ENCODE peak calls at places on chromosomes 1 and 21, in ten cellular contexts. One of them, this sample, is unnamed.

GRCh38 chr21:31730687-31731111 is 1.2 kb downstream of the SCAF4 start:
- DNase-seq in stimulated activated CD8-positive, alpha-beta memory T cell treated with anti-CD3 and anti-CD28 coated beads, Interleukin-12 subunit alpha, Interleukin-12 subunit beta, amount 100 ng/mL, for 1 hour: no peak
- DNase-seq in iris pigment epithelial cell: no peak
- DNase-seq in T-cell: no peak
- DNase-seq in central memory CD8-positive, alpha-beta T cell: no peak
- DNase-seq in islet precursor cell: peak; percentile 60
- DNase-seq in NCI-H2081: no peak
- DNase-seq in esophagus muscularis mucosa: no peak
- DNase-seq in AG10803: no peak
- DNase-seq in foreskin fibroblast: no peak
- DNase-seq in this sample: peak; percentile 41

GRCh38 chr1:178102218-178102617 is 8.3 kb downstream of the RASAL2 start:
- DNase-seq in stimulated activated CD8-positive, alpha-beta memory T cell treated with anti-CD3 and anti-CD28 coated beads, Interleukin-12 subunit alpha, Interleukin-12 subunit beta, amount 100 ng/mL, for 1 hour: no peak
- DNase-seq in T-cell: no peak
- DNase-seq in esophagus muscularis mucosa: no peak
- DNase-seq in AG10803: no peak
- DNase-seq in islet precursor cell: no peak
- DNase-seq in iris pigment epithelial cell: no peak
- DNase-seq in central memory CD8-positive, alpha-beta T cell: no peak
- DNase-seq in NCI-H2081: no peak
- DNase-seq in foreskin fibroblast: no peak
- DNase-seq in this sample: no peak

GRCh38 chr1:223628233-223628632 is 37.3 kb downstream of the CAPN8 start:
- DNase-seq in NCI-H2081: no peak
- DNase-seq in AG10803: peak; percentile 36
- DNase-seq in central memory CD8-positive, alpha-beta T cell: no peak
- DNase-seq in islet precursor cell: peak; percentile 75
- DNase-seq in stimulated activated CD8-positive, alpha-beta memory T cell treated with anti-CD3 and anti-CD28 coated beads, Interleukin-12 subunit alpha, Interleukin-12 subunit beta, amount 100 ng/mL, for 1 hour: peak; percentile 27
- DNase-seq in iris pigment epithelial cell: peak; percentile 10
- DNase-seq in T-cell: no peak
- DNase-seq in foreskin fibroblast: no peak
- DNase-seq in esophagus muscularis mucosa: no peak
- DNase-seq in this sample: peak; percentile 72

GRCh38 chr1:21490774-21491482 is 18.3 kb upstream of the ALPL start:
- DNase-seq in central memory CD8-positive, alpha-beta T cell: no peak
- DNase-seq in T-cell: no peak
- DNase-seq in AG10803: peak; percentile 82
- DNase-seq in esophagus muscularis mucosa: no peak
- DNase-seq in NCI-H2081: no peak
- DNase-seq in stimulated activated CD8-positive, alpha-beta memory T cell treated with anti-CD3 and anti-CD28 coated beads, Interleukin-12 subunit alpha, Interleukin-12 subunit beta, amount 100 ng/mL, for 1 hour: no peak
- DNase-seq in foreskin fibroblast: peak; percentile 79
- DNase-seq in islet precursor cell: peak; percentile 91
- DNase-seq in iris pigment epithelial cell: peak; percentile 74
- DNase-seq in this sample: no peak

GRCh38 chr1:6269997-6270401 is 9.1 kb upstream of the GPR153 start:
- DNase-seq in central memory CD8-positive, alpha-beta T cell: no peak
- DNase-seq in islet precursor cell: no peak
- DNase-seq in stimulated activated CD8-positive, alpha-beta memory T cell treated with anti-CD3 and anti-CD28 coated beads, Interleukin-12 subunit alpha, Interleukin-12 subunit beta, amount 100 ng/mL, for 1 hour: no peak
- DNase-seq in esophagus muscularis mucosa: no peak
- DNase-seq in foreskin fibroblast: no peak
- DNase-seq in AG10803: no peak
- DNase-seq in T-cell: no peak
- DNase-seq in NCI-H2081: peak; percentile 46
- DNase-seq in iris pigment epithelial cell: no peak
- DNase-seq in this sample: peak; percentile 80

GRCh38 chr1:2968471-2968881 is 52.8 kb upstream of the ACTRT2 start:
- DNase-seq in central memory CD8-positive, alpha-beta T cell: no peak
- DNase-seq in foreskin fibroblast: no peak
- DNase-seq in stimulated activated CD8-positive, alpha-beta memory T cell treated with anti-CD3 and anti-CD28 coated beads, Interleukin-12 subunit alpha, Interleukin-12 subunit beta, amount 100 ng/mL, for 1 hour: no peak
- DNase-seq in islet precursor cell: no peak
- DNase-seq in AG10803: no peak
- DNase-seq in iris pigment epithelial cell: no peak
- DNase-seq in NCI-H2081: no peak
- DNase-seq in esophagus muscularis mucosa: no peak
- DNase-seq in T-cell: no peak
- DNase-seq in this sample: no peak

GRCh38 chr1:229596961-229597699 is 28.8 kb downstream of the TAF5L start:
- DNase-seq in iris pigment epithelial cell: peak; percentile 76
- DNase-seq in T-cell: no peak
- DNase-seq in central memory CD8-positive, alpha-beta T cell: no peak
- DNase-seq in AG10803: peak; percentile 84
- DNase-seq in NCI-H2081: no peak
- DNase-seq in foreskin fibroblast: no peak
- DNase-seq in esophagus muscularis mucosa: no peak
- DNase-seq in islet precursor cell: no peak
- DNase-seq in stimulated activated CD8-positive, alpha-beta memory T cell treated with anti-CD3 and anti-CD28 coated beads, Interleukin-12 subunit alpha, Interleukin-12 subunit beta, amount 100 ng/mL, for 1 hour: no peak
- DNase-seq in this sample: no peak

GRCh38 chr21:31524140-31524539 is 135.4 kb upstream of the SOD1 start:
- DNase-seq in T-cell: no peak
- DNase-seq in NCI-H2081: no peak
- DNase-seq in islet precursor cell: peak; percentile 69
- DNase-seq in foreskin fibroblast: no peak
- DNase-seq in central memory CD8-positive, alpha-beta T cell: no peak
- DNase-seq in esophagus muscularis mucosa: no peak
- DNase-seq in AG10803: no peak
- DNase-seq in iris pigment epithelial cell: no peak
- DNase-seq in stimulated activated CD8-positive, alpha-beta memory T cell treated with anti-CD3 and anti-CD28 coated beads, Interleukin-12 subunit alpha, Interleukin-12 subunit beta, amount 100 ng/mL, for 1 hour: no peak
- DNase-seq in this sample: no peak

GRCh38 chr1:153778051-153778823 is 3.0 kb downstream of the SLC27A3 start:
- DNase-seq in T-cell: no peak
- DNase-seq in iris pigment epithelial cell: no peak
- DNase-seq in stimulated activated CD8-positive, alpha-beta memory T cell treated with anti-CD3 and anti-CD28 coated beads, Interleukin-12 subunit alpha, Interleukin-12 subunit beta, amount 100 ng/mL, for 1 hour: no peak
- DNase-seq in AG10803: no peak
- DNase-seq in central memory CD8-positive, alpha-beta T cell: no peak
- DNase-seq in foreskin fibroblast: no peak
- DNase-seq in NCI-H2081: no peak
- DNase-seq in esophagus muscularis mucosa: no peak
- DNase-seq in islet precursor cell: no peak
- DNase-seq in this sample: no peak

GRCh38 chr1:109640285-109640865 is 15.5 kb upstream of the GSTM4 start:
- DNase-seq in AG10803: peak; percentile 54
- DNase-seq in NCI-H2081: peak; percentile 16
- DNase-seq in esophagus muscularis mucosa: peak; percentile 97
- DNase-seq in islet precursor cell: peak; percentile 91
- DNase-seq in foreskin fibroblast: no peak
- DNase-seq in central memory CD8-positive, alpha-beta T cell: peak; percentile 93
- DNase-seq in T-cell: peak; percentile 71
- DNase-seq in iris pigment epithelial cell: peak; percentile 49
- DNase-seq in stimulated activated CD8-positive, alpha-beta memory T cell treated with anti-CD3 and anti-CD28 coated beads, Interleukin-12 subunit alpha, Interleukin-12 subunit beta, amount 100 ng/mL, for 1 hour: peak; percentile 84
- DNase-seq in this sample: peak; percentile 53

GRCh38 chr1:151513626-151514101 is 2.5 kb downstream of the CGN start:
- DNase-seq in T-cell: no peak
- DNase-seq in iris pigment epithelial cell: no peak
- DNase-seq in NCI-H2081: no peak
- DNase-seq in central memory CD8-positive, alpha-beta T cell: no peak
- DNase-seq in islet precursor cell: peak; percentile 96
- DNase-seq in AG10803: no peak
- DNase-seq in esophagus muscularis mucosa: no peak
- DNase-seq in stimulated activated CD8-positive, alpha-beta memory T cell treated with anti-CD3 and anti-CD28 coated beads, Interleukin-12 subunit alpha, Interleukin-12 subunit beta, amount 100 ng/mL, for 1 hour: no peak
- DNase-seq in foreskin fibroblast: no peak
- DNase-seq in this sample: no peak

GRCh38 chr1:41144285-41144684 is 97.8 kb downstream of the SCMH1 start:
- DNase-seq in iris pigment epithelial cell: no peak
- DNase-seq in central memory CD8-positive, alpha-beta T cell: no peak
- DNase-seq in foreskin fibroblast: no peak
- DNase-seq in T-cell: no peak
- DNase-seq in islet precursor cell: no peak
- DNase-seq in stimulated activated CD8-positive, alpha-beta memory T cell treated with anti-CD3 and anti-CD28 coated beads, Interleukin-12 subunit alpha, Interleukin-12 subunit beta, amount 100 ng/mL, for 1 hour: no peak
- DNase-seq in AG10803: no peak
- DNase-seq in NCI-H2081: no peak
- DNase-seq in esophagus muscularis mucosa: no peak
- DNase-seq in this sample: no peak

GRCh38 chr21:17343055-17343454 is 169.8 kb upstream of the CXADR start:
- DNase-seq in islet precursor cell: no peak
- DNase-seq in central memory CD8-positive, alpha-beta T cell: no peak
- DNase-seq in foreskin fibroblast: peak; percentile 1
- DNase-seq in T-cell: no peak
- DNase-seq in esophagus muscularis mucosa: no peak
- DNase-seq in AG10803: no peak
- DNase-seq in iris pigment epithelial cell: peak; percentile 20
- DNase-seq in stimulated activated CD8-positive, alpha-beta memory T cell treated with anti-CD3 and anti-CD28 coated beads, Interleukin-12 subunit alpha, Interleukin-12 subunit beta, amount 100 ng/mL, for 1 hour: no peak
- DNase-seq in NCI-H2081: no peak
- DNase-seq in this sample: no peak

GRCh38 chr1:215076312-215076711 is 6.2 kb upstream of the KCNK2 start:
- DNase-seq in central memory CD8-positive, alpha-beta T cell: no peak
- DNase-seq in islet precursor cell: peak; percentile 73
- DNase-seq in esophagus muscularis mucosa: no peak
- DNase-seq in stimulated activated CD8-positive, alpha-beta memory T cell treated with anti-CD3 and anti-CD28 coated beads, Interleukin-12 subunit alpha, Interleukin-12 subunit beta, amount 100 ng/mL, for 1 hour: no peak
- DNase-seq in foreskin fibroblast: peak; percentile 37
- DNase-seq in NCI-H2081: peak; percentile 5
- DNase-seq in iris pigment epithelial cell: peak; percentile 83
- DNase-seq in AG10803: peak; percentile 41
- DNase-seq in T-cell: no peak
- DNase-seq in this sample: peak; percentile 13

GRCh38 chr21:42745511-42746239 is 92.3 kb downstream of the PDE9A start:
- DNase-seq in iris pigment epithelial cell: no peak
- DNase-seq in islet precursor cell: no peak
- DNase-seq in T-cell: no peak
- DNase-seq in NCI-H2081: no peak
- DNase-seq in foreskin fibroblast: no peak
- DNase-seq in stimulated activated CD8-positive, alpha-beta memory T cell treated with anti-CD3 and anti-CD28 coated beads, Interleukin-12 subunit alpha, Interleukin-12 subunit beta, amount 100 ng/mL, for 1 hour: no peak
- DNase-seq in central memory CD8-positive, alpha-beta T cell: no peak
- DNase-seq in esophagus muscularis mucosa: no peak
- DNase-seq in AG10803: no peak
- DNase-seq in this sample: no peak

GRCh38 chr1:218967836-218968235 is 205.8 kb upstream of the LYPLAL1 start:
- DNase-seq in central memory CD8-positive, alpha-beta T cell: no peak
- DNase-seq in iris pigment epithelial cell: peak; percentile 84
- DNase-seq in foreskin fibroblast: no peak
- DNase-seq in T-cell: no peak
- DNase-seq in AG10803: peak; percentile 12
- DNase-seq in islet precursor cell: no peak
- DNase-seq in esophagus muscularis mucosa: no peak
- DNase-seq in stimulated activated CD8-positive, alpha-beta memory T cell treated with anti-CD3 and anti-CD28 coated beads, Interleukin-12 subunit alpha, Interleukin-12 subunit beta, amount 100 ng/mL, for 1 hour: no peak
- DNase-seq in NCI-H2081: no peak
- DNase-seq in this sample: no peak

GRCh38 chr1:40477680-40478057 is 579 bp downstream of the ZFP69 start:
- DNase-seq in esophagus muscularis mucosa: no peak
- DNase-seq in central memory CD8-positive, alpha-beta T cell: no peak
- DNase-seq in islet precursor cell: peak; percentile 50
- DNase-seq in foreskin fibroblast: peak; percentile 10
- DNase-seq in stimulated activated CD8-positive, alpha-beta memory T cell treated with anti-CD3 and anti-CD28 coated beads, Interleukin-12 subunit alpha, Interleukin-12 subunit beta, amount 100 ng/mL, for 1 hour: no peak
- DNase-seq in iris pigment epithelial cell: peak; percentile 39
- DNase-seq in T-cell: no peak
- DNase-seq in NCI-H2081: no peak
- DNase-seq in AG10803: no peak
- DNase-seq in this sample: peak; percentile 23

GRCh38 chr21:34372321-34372720 is 3.0 kb upstream of the SMIM11 start:
- DNase-seq in esophagus muscularis mucosa: no peak
- DNase-seq in stimulated activated CD8-positive, alpha-beta memory T cell treated with anti-CD3 and anti-CD28 coated beads, Interleukin-12 subunit alpha, Interleukin-12 subunit beta, amount 100 ng/mL, for 1 hour: no peak
- DNase-seq in iris pigment epithelial cell: no peak
- DNase-seq in foreskin fibroblast: no peak
- DNase-seq in central memory CD8-positive, alpha-beta T cell: no peak
- DNase-seq in AG10803: no peak
- DNase-seq in NCI-H2081: no peak
- DNase-seq in islet precursor cell: peak; percentile 28
- DNase-seq in T-cell: no peak
- DNase-seq in this sample: no peak

GRCh38 chr1:22995774-22996173 is 19.9 kb downstream of the TEX46 start:
- DNase-seq in foreskin fibroblast: no peak
- DNase-seq in T-cell: no peak
- DNase-seq in central memory CD8-positive, alpha-beta T cell: no peak
- DNase-seq in islet precursor cell: no peak
- DNase-seq in stimulated activated CD8-positive, alpha-beta memory T cell treated with anti-CD3 and anti-CD28 coated beads, Interleukin-12 subunit alpha, Interleukin-12 subunit beta, amount 100 ng/mL, for 1 hour: no peak
- DNase-seq in NCI-H2081: no peak
- DNase-seq in AG10803: no peak
- DNase-seq in esophagus muscularis mucosa: no peak
- DNase-seq in iris pigment epithelial cell: no peak
- DNase-seq in this sample: no peak

GRCh38 chr1:1426961-1427934 is 6.2 kb upstream of the ANKRD65 start:
- DNase-seq in iris pigment epithelial cell: no peak
- DNase-seq in islet precursor cell: peak; percentile 84
- DNase-seq in central memory CD8-positive, alpha-beta T cell: no peak
- DNase-seq in foreskin fibroblast: no peak
- DNase-seq in stimulated activated CD8-positive, alpha-beta memory T cell treated with anti-CD3 and anti-CD28 coated beads, Interleukin-12 subunit alpha, Interleukin-12 subunit beta, amount 100 ng/mL, for 1 hour: no peak
- DNase-seq in AG10803: no peak
- DNase-seq in T-cell: no peak
- DNase-seq in NCI-H2081: no peak
- DNase-seq in esophagus muscularis mucosa: no peak
- DNase-seq in this sample: no peak

GRCh38 chr1:229379901-229380300 is 37.1 kb upstream of the CCSAP start:
- DNase-seq in islet precursor cell: no peak
- DNase-seq in iris pigment epithelial cell: no peak
- DNase-seq in NCI-H2081: peak; percentile 67
- DNase-seq in central memory CD8-positive, alpha-beta T cell: no peak
- DNase-seq in foreskin fibroblast: peak; percentile 9
- DNase-seq in esophagus muscularis mucosa: no peak
- DNase-seq in T-cell: no peak
- DNase-seq in stimulated activated CD8-positive, alpha-beta memory T cell treated with anti-CD3 and anti-CD28 coated beads, Interleukin-12 subunit alpha, Interleukin-12 subunit beta, amount 100 ng/mL, for 1 hour: no peak
- DNase-seq in AG10803: no peak
- DNase-seq in this sample: no peak

GRCh38 chr1:203592728-203593127 is 33.9 kb upstream of the ATP2B4 start:
- DNase-seq in foreskin fibroblast: no peak
- DNase-seq in central memory CD8-positive, alpha-beta T cell: no peak
- DNase-seq in stimulated activated CD8-positive, alpha-beta memory T cell treated with anti-CD3 and anti-CD28 coated beads, Interleukin-12 subunit alpha, Interleukin-12 subunit beta, amount 100 ng/mL, for 1 hour: no peak
- DNase-seq in islet precursor cell: no peak
- DNase-seq in NCI-H2081: no peak
- DNase-seq in esophagus muscularis mucosa: no peak
- DNase-seq in T-cell: no peak
- DNase-seq in iris pigment epithelial cell: peak; percentile 77
- DNase-seq in AG10803: peak; percentile 74
- DNase-seq in this sample: no peak

GRCh38 chr1:198162091-198162767 is 5.4 kb downstream of the NEK7 start:
- DNase-seq in stimulated activated CD8-positive, alpha-beta memory T cell treated with anti-CD3 and anti-CD28 coated beads, Interleukin-12 subunit alpha, Interleukin-12 subunit beta, amount 100 ng/mL, for 1 hour: no peak
- DNase-seq in foreskin fibroblast: no peak
- DNase-seq in AG10803: no peak
- DNase-seq in iris pigment epithelial cell: no peak
- DNase-seq in NCI-H2081: no peak
- DNase-seq in islet precursor cell: no peak
- DNase-seq in central memory CD8-positive, alpha-beta T cell: no peak
- DNase-seq in T-cell: no peak
- DNase-seq in esophagus muscularis mucosa: no peak
- DNase-seq in this sample: no peak

GRCh38 chr1:171965802-171966201 is 124.5 kb downstream of the DNM3 start:
- DNase-seq in NCI-H2081: no peak
- DNase-seq in stimulated activated CD8-positive, alpha-beta memory T cell treated with anti-CD3 and anti-CD28 coated beads, Interleukin-12 subunit alpha, Interleukin-12 subunit beta, amount 100 ng/mL, for 1 hour: no peak
- DNase-seq in foreskin fibroblast: peak; percentile 15
- DNase-seq in AG10803: peak; percentile 47
- DNase-seq in central memory CD8-positive, alpha-beta T cell: no peak
- DNase-seq in esophagus muscularis mucosa: no peak
- DNase-seq in iris pigment epithelial cell: peak; percentile 38
- DNase-seq in islet precursor cell: no peak
- DNase-seq in T-cell: no peak
- DNase-seq in this sample: no peak

GRCh38 chr21:21268061-21268471 is 269.9 kb downstream of the NCAM2 start:
- DNase-seq in islet precursor cell: no peak
- DNase-seq in NCI-H2081: no peak
- DNase-seq in AG10803: no peak
- DNase-seq in iris pigment epithelial cell: peak; percentile 10
- DNase-seq in central memory CD8-positive, alpha-beta T cell: no peak
- DNase-seq in T-cell: no peak
- DNase-seq in stimulated activated CD8-positive, alpha-beta memory T cell treated with anti-CD3 and anti-CD28 coated beads, Interleukin-12 subunit alpha, Interleukin-12 subunit beta, amount 100 ng/mL, for 1 hour: no peak
- DNase-seq in foreskin fibroblast: no peak
- DNase-seq in esophagus muscularis mucosa: no peak
- DNase-seq in this sample: no peak

GRCh38 chr1:204110894-204111633 is 38.1 kb downstream of the SOX13 start:
- DNase-seq in stimulated activated CD8-positive, alpha-beta memory T cell treated with anti-CD3 and anti-CD28 coated beads, Interleukin-12 subunit alpha, Interleukin-12 subunit beta, amount 100 ng/mL, for 1 hour: no peak
- DNase-seq in AG10803: no peak
- DNase-seq in islet precursor cell: no peak
- DNase-seq in foreskin fibroblast: no peak
- DNase-seq in esophagus muscularis mucosa: no peak
- DNase-seq in iris pigment epithelial cell: no peak
- DNase-seq in central memory CD8-positive, alpha-beta T cell: no peak
- DNase-seq in T-cell: no peak
- DNase-seq in NCI-H2081: no peak
- DNase-seq in this sample: no peak